ENCODE peak calls at places on chromosomes 1 and 21, in seven cellular contexts. One of them, this sample, is unnamed.

GRCh38 chr1:226097866-226098625 is 35.5 kb downstream of the H3-3A start:
- DNase-seq in dorsolateral prefrontal cortex: no peak
- DNase-seq in lower leg skin: no peak
- DNase-seq in upper lobe of right lung: no peak
- DNase-seq in astrocyte of the cerebellum: peak; percentile 75
- DNase-seq in adrenal gland: no peak
- DNase-seq in colonic mucosa: no peak
- DNase-seq in this sample: peak; percentile 85

GRCh38 chr1:34364376-34364775 is 187.7 kb downstream of the C1orf94 start:
- DNase-seq in dorsolateral prefrontal cortex: no peak
- DNase-seq in lower leg skin: no peak
- DNase-seq in upper lobe of right lung: no peak
- DNase-seq in astrocyte of the cerebellum: no peak
- DNase-seq in adrenal gland: no peak
- DNase-seq in colonic mucosa: no peak
- DNase-seq in this sample: no peak

GRCh38 chr1:181972256-181972655 is 89.3 kb downstream of the ZNF648 start:
- DNase-seq in dorsolateral prefrontal cortex: no peak
- DNase-seq in lower leg skin: no peak
- DNase-seq in upper lobe of right lung: no peak
- DNase-seq in astrocyte of the cerebellum: no peak
- DNase-seq in adrenal gland: no peak
- DNase-seq in colonic mucosa: no peak
- DNase-seq in this sample: no peak

GRCh38 chr1:201565771-201566528 is 27.0 kb downstream of the NAV1 start:
- DNase-seq in dorsolateral prefrontal cortex: peak; percentile 45
- DNase-seq in lower leg skin: no peak
- DNase-seq in upper lobe of right lung: no peak
- DNase-seq in astrocyte of the cerebellum: no peak
- DNase-seq in adrenal gland: no peak
- DNase-seq in colonic mucosa: no peak
- DNase-seq in this sample: no peak

GRCh38 chr1:115412733-115413132 is 74.7 kb upstream of the NGF start:
- DNase-seq in dorsolateral prefrontal cortex: no peak
- DNase-seq in lower leg skin: no peak
- DNase-seq in upper lobe of right lung: no peak
- DNase-seq in astrocyte of the cerebellum: no peak
- DNase-seq in adrenal gland: no peak
- DNase-seq in colonic mucosa: no peak
- DNase-seq in this sample: no peak

GRCh38 chr1:41482001-41482765 is 2.3 kb downstream of the EDN2 start:
- DNase-seq in dorsolateral prefrontal cortex: no peak
- DNase-seq in lower leg skin: peak; percentile 79
- DNase-seq in upper lobe of right lung: peak; percentile 86
- DNase-seq in astrocyte of the cerebellum: no peak
- DNase-seq in adrenal gland: peak; percentile 76
- DNase-seq in colonic mucosa: peak; percentile 94
- DNase-seq in this sample: peak; percentile 63

GRCh38 chr1:205656236-205656635 is 24.1 kb downstream of the SLC45A3 start:
- DNase-seq in dorsolateral prefrontal cortex: no peak
- DNase-seq in lower leg skin: no peak
- DNase-seq in upper lobe of right lung: no peak
- DNase-seq in astrocyte of the cerebellum: peak; percentile 12
- DNase-seq in adrenal gland: no peak
- DNase-seq in colonic mucosa: no peak
- DNase-seq in this sample: peak; percentile 56

GRCh38 chr1:185213086-185213485 is 56.1 kb downstream of the SWT1 start:
- DNase-seq in dorsolateral prefrontal cortex: no peak
- DNase-seq in lower leg skin: no peak
- DNase-seq in upper lobe of right lung: no peak
- DNase-seq in astrocyte of the cerebellum: no peak
- DNase-seq in adrenal gland: no peak
- DNase-seq in colonic mucosa: no peak
- DNase-seq in this sample: peak; percentile 4

GRCh38 chr1:202017385-202018225 is 7.2 kb downstream of the ELF3 start:
- DNase-seq in dorsolateral prefrontal cortex: no peak
- DNase-seq in lower leg skin: no peak
- DNase-seq in upper lobe of right lung: peak; percentile 81
- DNase-seq in astrocyte of the cerebellum: no peak
- DNase-seq in adrenal gland: no peak
- DNase-seq in colonic mucosa: peak; percentile 93
- DNase-seq in this sample: no peak

GRCh38 chr1:67415041-67415440 is 15.2 kb downstream of the SERBP1 start:
- DNase-seq in dorsolateral prefrontal cortex: no peak
- DNase-seq in lower leg skin: no peak
- DNase-seq in upper lobe of right lung: no peak
- DNase-seq in astrocyte of the cerebellum: no peak
- DNase-seq in adrenal gland: no peak
- DNase-seq in colonic mucosa: no peak
- DNase-seq in this sample: no peak

GRCh38 chr1:231161711-231162299 is at the start of gene TRIM67:
- DNase-seq in dorsolateral prefrontal cortex: peak; percentile 36
- DNase-seq in lower leg skin: no peak
- DNase-seq in upper lobe of right lung: no peak
- DNase-seq in astrocyte of the cerebellum: no peak
- DNase-seq in adrenal gland: no peak
- DNase-seq in colonic mucosa: no peak
- DNase-seq in this sample: peak; percentile 11

GRCh38 chr1:240734001-240734400 is 122.0 kb upstream of the GREM2 start:
- DNase-seq in dorsolateral prefrontal cortex: no peak
- DNase-seq in lower leg skin: no peak
- DNase-seq in upper lobe of right lung: no peak
- DNase-seq in astrocyte of the cerebellum: no peak
- DNase-seq in adrenal gland: no peak
- DNase-seq in colonic mucosa: no peak
- DNase-seq in this sample: no peak

GRCh38 chr1:243585982-243586381 is 264.1 kb downstream of the AKT3 start:
- DNase-seq in dorsolateral prefrontal cortex: no peak
- DNase-seq in lower leg skin: no peak
- DNase-seq in upper lobe of right lung: no peak
- DNase-seq in astrocyte of the cerebellum: no peak
- DNase-seq in adrenal gland: no peak
- DNase-seq in colonic mucosa: no peak
- DNase-seq in this sample: no peak

GRCh38 chr1:146032613-146033219 is 11.2 kb upstream of the HJV start:
- DNase-seq in dorsolateral prefrontal cortex: no peak
- DNase-seq in lower leg skin: no peak
- DNase-seq in upper lobe of right lung: no peak
- DNase-seq in astrocyte of the cerebellum: no peak
- DNase-seq in adrenal gland: no peak
- DNase-seq in colonic mucosa: no peak
- DNase-seq in this sample: peak; percentile 36

GRCh38 chr1:19877821-19878636 is 4.2 kb upstream of the OTUD3 start:
- DNase-seq in dorsolateral prefrontal cortex: no peak
- DNase-seq in lower leg skin: peak; percentile 49
- DNase-seq in upper lobe of right lung: no peak
- DNase-seq in astrocyte of the cerebellum: no peak
- DNase-seq in adrenal gland: no peak
- DNase-seq in colonic mucosa: peak; percentile 52
- DNase-seq in this sample: no peak

GRCh38 chr1:74356493-74356892 is 121.3 kb downstream of the TNNI3K start:
- DNase-seq in dorsolateral prefrontal cortex: no peak
- DNase-seq in lower leg skin: no peak
- DNase-seq in upper lobe of right lung: no peak
- DNase-seq in astrocyte of the cerebellum: no peak
- DNase-seq in adrenal gland: no peak
- DNase-seq in colonic mucosa: no peak
- DNase-seq in this sample: peak; percentile 34

GRCh38 chr1:84587099-84587498 is 12.9 kb upstream of the CTBS start:
- DNase-seq in dorsolateral prefrontal cortex: no peak
- DNase-seq in lower leg skin: no peak
- DNase-seq in upper lobe of right lung: no peak
- DNase-seq in astrocyte of the cerebellum: no peak
- DNase-seq in adrenal gland: no peak
- DNase-seq in colonic mucosa: no peak
- DNase-seq in this sample: no peak

GRCh38 chr1:119435061-119435460 is 20.1 kb downstream of the HSD3B2 start:
- DNase-seq in dorsolateral prefrontal cortex: no peak
- DNase-seq in lower leg skin: no peak
- DNase-seq in upper lobe of right lung: no peak
- DNase-seq in astrocyte of the cerebellum: no peak
- DNase-seq in adrenal gland: no peak
- DNase-seq in colonic mucosa: no peak
- DNase-seq in this sample: no peak

GRCh38 chr1:54965624-54966340 is 14.6 kb upstream of the TMEM61 start:
- DNase-seq in dorsolateral prefrontal cortex: no peak
- DNase-seq in lower leg skin: peak; percentile 78
- DNase-seq in upper lobe of right lung: no peak
- DNase-seq in astrocyte of the cerebellum: no peak
- DNase-seq in adrenal gland: peak; percentile 96
- DNase-seq in colonic mucosa: peak; percentile 40
- DNase-seq in this sample: peak; percentile 37

GRCh38 chr1:1629430-1630190 is 2.4 kb upstream of the MMP23B start:
- DNase-seq in dorsolateral prefrontal cortex: no peak
- DNase-seq in lower leg skin: no peak
- DNase-seq in upper lobe of right lung: peak; percentile 78
- DNase-seq in astrocyte of the cerebellum: no peak
- DNase-seq in adrenal gland: no peak
- DNase-seq in colonic mucosa: peak; percentile 46
- DNase-seq in this sample: no peak

GRCh38 chr1:4023678-4024077 is 123.6 kb upstream of the C1orf174 start:
- DNase-seq in dorsolateral prefrontal cortex: no peak
- DNase-seq in lower leg skin: no peak
- DNase-seq in upper lobe of right lung: no peak
- DNase-seq in astrocyte of the cerebellum: no peak
- DNase-seq in adrenal gland: no peak
- DNase-seq in colonic mucosa: no peak
- DNase-seq in this sample: no peak

GRCh38 chr1:181987334-181987870 is 74.1 kb downstream of the ZNF648 start:
- DNase-seq in dorsolateral prefrontal cortex: no peak
- DNase-seq in lower leg skin: no peak
- DNase-seq in upper lobe of right lung: no peak
- DNase-seq in astrocyte of the cerebellum: no peak
- DNase-seq in adrenal gland: no peak
- DNase-seq in colonic mucosa: no peak
- DNase-seq in this sample: no peak

GRCh38 chr1:243301059-243301458 is 45.2 kb downstream of the SDCCAG8 start:
- DNase-seq in dorsolateral prefrontal cortex: no peak
- DNase-seq in lower leg skin: no peak
- DNase-seq in upper lobe of right lung: no peak
- DNase-seq in astrocyte of the cerebellum: no peak
- DNase-seq in adrenal gland: no peak
- DNase-seq in colonic mucosa: no peak
- DNase-seq in this sample: no peak

GRCh38 chr21:33384851-33385331 is 18.3 kb upstream of the IFNGR2 start:
- DNase-seq in dorsolateral prefrontal cortex: no peak
- DNase-seq in lower leg skin: no peak
- DNase-seq in upper lobe of right lung: no peak
- DNase-seq in astrocyte of the cerebellum: no peak
- DNase-seq in adrenal gland: no peak
- DNase-seq in colonic mucosa: no peak
- DNase-seq in this sample: peak; percentile 64

GRCh38 chr1:214316597-214316996 is 35.6 kb downstream of the SMYD2 start:
- DNase-seq in dorsolateral prefrontal cortex: no peak
- DNase-seq in lower leg skin: no peak
- DNase-seq in upper lobe of right lung: no peak
- DNase-seq in astrocyte of the cerebellum: peak; percentile 83
- DNase-seq in adrenal gland: no peak
- DNase-seq in colonic mucosa: no peak
- DNase-seq in this sample: no peak

GRCh38 chr1:159197767-159198557 is 6.7 kb upstream of the ACKR1 start:
- DNase-seq in dorsolateral prefrontal cortex: peak; percentile 86
- DNase-seq in lower leg skin: peak; percentile 71
- DNase-seq in upper lobe of right lung: peak; percentile 63
- DNase-seq in astrocyte of the cerebellum: peak; percentile 64
- DNase-seq in adrenal gland: peak; percentile 94
- DNase-seq in colonic mucosa: peak; percentile 73
- DNase-seq in this sample: peak; percentile 60

GRCh38 chr21:45192332-45192731 is 95.4 kb downstream of the POFUT2 start:
- DNase-seq in dorsolateral prefrontal cortex: no peak
- DNase-seq in lower leg skin: no peak
- DNase-seq in upper lobe of right lung: no peak
- DNase-seq in astrocyte of the cerebellum: no peak
- DNase-seq in adrenal gland: no peak
- DNase-seq in colonic mucosa: no peak
- DNase-seq in this sample: no peak
- TF ChIP-seq CTCF in dorsolateral prefrontal cortex: no peak
- TF ChIP-seq CTCF in lower leg skin: no peak
- TF ChIP-seq CTCF in upper lobe of right lung: no peak
- TF ChIP-seq CTCF in astrocyte of the cerebellum: no peak
- TF ChIP-seq CTCF in adrenal gland: no peak
- TF ChIP-seq CTCF in colonic mucosa: no peak
- TF ChIP-seq CTCF in this sample: no peak

DNA sequence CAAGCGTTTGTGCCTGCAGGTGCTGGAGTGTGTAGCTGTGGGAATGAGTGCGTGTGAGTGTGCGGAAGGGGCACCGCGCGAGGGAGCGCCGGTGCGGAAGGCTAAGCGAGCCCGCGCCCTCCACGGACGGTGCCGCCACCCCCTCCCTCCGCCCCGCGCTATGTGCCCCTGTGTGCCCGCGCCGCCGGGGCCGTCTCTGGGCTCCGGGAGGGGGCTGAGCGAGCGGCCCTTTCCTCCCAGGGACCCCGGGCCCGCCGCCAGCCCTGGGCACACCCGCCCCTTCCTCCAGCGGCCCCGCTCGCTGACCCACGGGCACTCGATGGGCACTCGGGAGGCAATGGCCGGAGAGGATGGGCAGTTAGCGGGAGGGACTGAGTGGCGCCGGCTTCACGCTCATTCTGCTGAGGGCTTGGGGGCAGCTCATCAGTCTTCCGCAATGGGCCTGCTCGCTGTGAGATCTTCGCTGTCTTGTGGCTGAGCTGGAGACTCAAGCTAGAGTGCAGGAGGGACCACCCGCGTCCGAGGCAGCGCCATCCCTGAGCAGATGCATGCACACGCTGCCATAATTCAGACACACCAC is 8.6 kb upstream of the ADGRB2 start:
- DNase-seq in dorsolateral prefrontal cortex: no peak
- DNase-seq in lower leg skin: no peak
- DNase-seq in upper lobe of right lung: no peak
- DNase-seq in astrocyte of the cerebellum: no peak
- DNase-seq in adrenal gland: no peak
- DNase-seq in colonic mucosa: no peak
- DNase-seq in this sample: no peak
- H3K4me3 ChIP-seq in dorsolateral prefrontal cortex: peak overlapping the region; percentile 49
- H3K4me3 ChIP-seq in lower leg skin: no peak overlapping the region
- H3K4me3 ChIP-seq in upper lobe of right lung: peak overlapping the region; percentile 8
- H3K4me3 ChIP-seq in astrocyte of the cerebellum: peak overlapping the region; percentile 2
- H3K4me3 ChIP-seq in adrenal gland: no peak overlapping the region
- H3K4me3 ChIP-seq in colonic mucosa: no peak overlapping the region
- H3K4me3 ChIP-seq in this sample: peak overlapping the region; percentile 6

GRCh38 chr1:160800645-160801408 is 4.9 kb downstream of the LY9 start:
- DNase-seq in dorsolateral prefrontal cortex: no peak
- DNase-seq in lower leg skin: no peak
- DNase-seq in upper lobe of right lung: no peak
- DNase-seq in astrocyte of the cerebellum: no peak
- DNase-seq in adrenal gland: no peak
- DNase-seq in colonic mucosa: no peak
- DNase-seq in this sample: no peak
- TF ChIP-seq CTCF in dorsolateral prefrontal cortex: no peak
- TF ChIP-seq CTCF in lower leg skin: no peak
- TF ChIP-seq CTCF in upper lobe of right lung: no peak
- TF ChIP-seq CTCF in astrocyte of the cerebellum: no peak
- TF ChIP-seq CTCF in adrenal gland: no peak
- TF ChIP-seq CTCF in colonic mucosa: no peak
- TF ChIP-seq CTCF in this sample: no peak

DNA sequence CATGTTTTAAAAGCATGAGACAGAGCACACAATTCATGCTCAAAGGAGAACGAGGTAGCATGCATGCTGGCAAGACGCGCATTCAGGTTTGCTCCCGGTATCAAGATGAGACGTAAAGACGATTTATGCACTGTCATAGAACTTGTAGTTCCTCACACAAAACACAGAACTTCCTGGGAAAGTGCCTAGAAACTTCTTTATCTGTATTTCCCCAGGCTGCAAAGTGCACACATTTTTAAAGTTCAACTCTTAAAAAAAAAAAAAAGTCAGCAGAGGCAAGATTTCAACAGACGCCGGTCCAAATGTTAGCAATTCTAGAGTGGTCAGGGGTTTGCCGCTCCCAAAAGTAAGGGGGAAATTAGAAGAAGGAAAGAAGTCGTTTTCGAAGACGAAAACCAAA is 83.8 kb downstream of the TM2D1 start:
- DNase-seq in dorsolateral prefrontal cortex: no peak
- DNase-seq in lower leg skin: peak; percentile 21
- DNase-seq in upper lobe of right lung: no peak
- DNase-seq in astrocyte of the cerebellum: no peak
- DNase-seq in adrenal gland: no peak
- DNase-seq in colonic mucosa: no peak
- DNase-seq in this sample: no peak
- H3K4me3 ChIP-seq in dorsolateral prefrontal cortex: peak overlapping the region; percentile 33
- H3K4me3 ChIP-seq in lower leg skin: no peak overlapping the region
- H3K4me3 ChIP-seq in upper lobe of right lung: peak overlapping the region; percentile 28
- H3K4me3 ChIP-seq in astrocyte of the cerebellum: no peak overlapping the region
- H3K4me3 ChIP-seq in adrenal gland: no peak overlapping the region
- H3K4me3 ChIP-seq in colonic mucosa: no peak overlapping the region
- H3K4me3 ChIP-seq in this sample: no peak overlapping the region